ENCODE peak calls at places on chromosomes 2 and 18, in ten cellular contexts. One of them, this sample, is unnamed.
A peak's percentile ranks its signal among the peaks of the same experiment; 100 is the strongest.

GRCh38 chr2:19738707-19739106 is 163.1 kb downstream of the TTC32 start:
- DNase-seq in left ventricle myocardium superior: peak; percentile 71
- DNase-seq in fibroblast of pulmonary artery: peak; percentile 34
- DNase-seq in CMK: no peak
- DNase-seq in cardiac fibroblast: peak; percentile 68
- DNase-seq in nephron progenitor cell: no peak
- DNase-seq in neural crest cell: no peak
- DNase-seq in T-helper 9 cell: no peak
- DNase-seq in tibial artery: peak; percentile 93
- DNase-seq in SK-N-SH: no peak
- DNase-seq in this sample: peak; percentile 15

GRCh38 chr2:184596819-184597411 is 1.4 kb upstream of the ZNF804A start:
- DNase-seq in T-helper 9 cell: no peak
- DNase-seq in tibial artery: no peak
- DNase-seq in neural crest cell: no peak
- DNase-seq in CMK: no peak
- DNase-seq in cardiac fibroblast: peak; percentile 44
- DNase-seq in fibroblast of pulmonary artery: peak; percentile 51
- DNase-seq in nephron progenitor cell: no peak
- DNase-seq in SK-N-SH: no peak
- DNase-seq in left ventricle myocardium superior: no peak
- DNase-seq in this sample: peak; percentile 38

GRCh38 chr2:133477614-133477990 is 90.7 kb downstream of the NCKAP5 start:
- DNase-seq in neural crest cell: no peak
- DNase-seq in fibroblast of pulmonary artery: no peak
- DNase-seq in left ventricle myocardium superior: no peak
- DNase-seq in tibial artery: no peak
- DNase-seq in CMK: no peak
- DNase-seq in nephron progenitor cell: no peak
- DNase-seq in cardiac fibroblast: peak; percentile 51
- DNase-seq in T-helper 9 cell: no peak
- DNase-seq in SK-N-SH: no peak
- DNase-seq in this sample: peak; percentile 40

GRCh38 chr2:55093381-55093780 is 43.1 kb upstream of the RTN4 start:
- DNase-seq in cardiac fibroblast: peak; percentile 84
- DNase-seq in nephron progenitor cell: no peak
- DNase-seq in CMK: no peak
- DNase-seq in left ventricle myocardium superior: no peak
- DNase-seq in neural crest cell: no peak
- DNase-seq in fibroblast of pulmonary artery: peak; percentile 82
- DNase-seq in T-helper 9 cell: no peak
- DNase-seq in tibial artery: no peak
- DNase-seq in SK-N-SH: no peak
- DNase-seq in this sample: peak; percentile 68

GRCh38 chr2:96533292-96534073 is 3.1 kb upstream of the ARID5A start:
- DNase-seq in neural crest cell: no peak
- DNase-seq in nephron progenitor cell: no peak
- DNase-seq in cardiac fibroblast: peak; percentile 80
- DNase-seq in SK-N-SH: no peak
- DNase-seq in tibial artery: peak; percentile 98
- DNase-seq in CMK: no peak
- DNase-seq in T-helper 9 cell: no peak
- DNase-seq in fibroblast of pulmonary artery: peak; percentile 84
- DNase-seq in left ventricle myocardium superior: peak; percentile 86
- DNase-seq in this sample: no peak

GRCh38 chr2:240995041-240995960 is 3.1 kb upstream of the SNED1 start:
- DNase-seq in T-helper 9 cell: no peak
- DNase-seq in fibroblast of pulmonary artery: no peak
- DNase-seq in cardiac fibroblast: no peak
- DNase-seq in SK-N-SH: no peak
- DNase-seq in neural crest cell: no peak
- DNase-seq in left ventricle myocardium superior: no peak
- DNase-seq in nephron progenitor cell: no peak
- DNase-seq in tibial artery: peak; percentile 69
- DNase-seq in CMK: no peak
- DNase-seq in this sample: no peak

GRCh38 chr2:173077506-173078177 is 2.0 kb downstream of the MAP3K20 start:
- DNase-seq in tibial artery: no peak
- DNase-seq in CMK: no peak
- DNase-seq in fibroblast of pulmonary artery: peak; percentile 63
- DNase-seq in cardiac fibroblast: peak; percentile 68
- DNase-seq in T-helper 9 cell: no peak
- DNase-seq in SK-N-SH: no peak
- DNase-seq in left ventricle myocardium superior: no peak
- DNase-seq in nephron progenitor cell: no peak
- DNase-seq in neural crest cell: no peak
- DNase-seq in this sample: no peak

GRCh38 chr2:109318150-109318948 is 189.3 kb downstream of the SH3RF3 start:
- DNase-seq in neural crest cell: no peak
- DNase-seq in fibroblast of pulmonary artery: peak; percentile 96
- DNase-seq in nephron progenitor cell: peak; percentile 60
- DNase-seq in SK-N-SH: peak; percentile 82
- DNase-seq in CMK: no peak
- DNase-seq in tibial artery: peak; percentile 89
- DNase-seq in T-helper 9 cell: no peak
- DNase-seq in cardiac fibroblast: peak; percentile 97
- DNase-seq in left ventricle myocardium superior: peak; percentile 91
- DNase-seq in this sample: peak; percentile 92

GRCh38 chr2:127573298-127573697 is 37.8 kb downstream of the MYO7B start:
- DNase-seq in fibroblast of pulmonary artery: no peak
- DNase-seq in CMK: no peak
- DNase-seq in cardiac fibroblast: no peak
- DNase-seq in nephron progenitor cell: no peak
- DNase-seq in T-helper 9 cell: no peak
- DNase-seq in SK-N-SH: no peak
- DNase-seq in left ventricle myocardium superior: no peak
- DNase-seq in tibial artery: peak; percentile 33
- DNase-seq in neural crest cell: no peak
- DNase-seq in this sample: no peak

GRCh38 chr2:143128681-143129580 is at the start of gene ARHGAP15:
- DNase-seq in CMK: peak; percentile 47
- DNase-seq in neural crest cell: no peak
- DNase-seq in SK-N-SH: no peak
- DNase-seq in left ventricle myocardium superior: no peak
- DNase-seq in cardiac fibroblast: no peak
- DNase-seq in nephron progenitor cell: no peak
- DNase-seq in tibial artery: no peak
- DNase-seq in fibroblast of pulmonary artery: no peak
- DNase-seq in T-helper 9 cell: peak; percentile 45
- DNase-seq in this sample: no peak

GRCh38 chr2:157536815-157537214 is 91.8 kb downstream of the ACVR1C start:
- DNase-seq in left ventricle myocardium superior: no peak
- DNase-seq in SK-N-SH: no peak
- DNase-seq in CMK: no peak
- DNase-seq in tibial artery: no peak
- DNase-seq in fibroblast of pulmonary artery: no peak
- DNase-seq in T-helper 9 cell: no peak
- DNase-seq in nephron progenitor cell: no peak
- DNase-seq in cardiac fibroblast: no peak
- DNase-seq in neural crest cell: no peak
- DNase-seq in this sample: no peak

GRCh38 chr2:73008261-73009159 is 63.0 kb downstream of the SFXN5 start:
- DNase-seq in left ventricle myocardium superior: no peak
- DNase-seq in CMK: no peak
- DNase-seq in nephron progenitor cell: no peak
- DNase-seq in T-helper 9 cell: no peak
- DNase-seq in cardiac fibroblast: no peak
- DNase-seq in fibroblast of pulmonary artery: no peak
- DNase-seq in neural crest cell: no peak
- DNase-seq in tibial artery: peak; percentile 15
- DNase-seq in SK-N-SH: no peak
- DNase-seq in this sample: no peak

GRCh38 chr18:35029103-35029502 is 12.1 kb upstream of the MAPRE2 start:
- DNase-seq in T-helper 9 cell: no peak
- DNase-seq in left ventricle myocardium superior: peak; percentile 36
- DNase-seq in neural crest cell: no peak
- DNase-seq in fibroblast of pulmonary artery: peak; percentile 53
- DNase-seq in cardiac fibroblast: peak; percentile 79
- DNase-seq in CMK: no peak
- DNase-seq in tibial artery: no peak
- DNase-seq in nephron progenitor cell: no peak
- DNase-seq in SK-N-SH: no peak
- DNase-seq in this sample: peak; percentile 62

GRCh38 chr2:111134082-111134481 is 13.4 kb downstream of the BCL2L11 start:
- DNase-seq in CMK: no peak
- DNase-seq in left ventricle myocardium superior: no peak
- DNase-seq in nephron progenitor cell: no peak
- DNase-seq in T-helper 9 cell: no peak
- DNase-seq in cardiac fibroblast: no peak
- DNase-seq in neural crest cell: no peak
- DNase-seq in SK-N-SH: no peak
- DNase-seq in fibroblast of pulmonary artery: no peak
- DNase-seq in tibial artery: no peak
- DNase-seq in this sample: no peak

GRCh38 chr2:45457211-45457945 is 153.7 kb downstream of the SRBD1 start:
- DNase-seq in SK-N-SH: no peak
- DNase-seq in fibroblast of pulmonary artery: no peak
- DNase-seq in neural crest cell: no peak
- DNase-seq in CMK: no peak
- DNase-seq in tibial artery: no peak
- DNase-seq in T-helper 9 cell: no peak
- DNase-seq in cardiac fibroblast: no peak
- DNase-seq in left ventricle myocardium superior: no peak
- DNase-seq in nephron progenitor cell: no peak
- DNase-seq in this sample: no peak

GRCh38 chr18:50441518-50441917 is 66.7 kb downstream of the SKA1 start:
- DNase-seq in left ventricle myocardium superior: no peak
- DNase-seq in nephron progenitor cell: no peak
- DNase-seq in SK-N-SH: no peak
- DNase-seq in neural crest cell: no peak
- DNase-seq in T-helper 9 cell: no peak
- DNase-seq in CMK: no peak
- DNase-seq in cardiac fibroblast: peak; percentile 9
- DNase-seq in tibial artery: no peak
- DNase-seq in fibroblast of pulmonary artery: peak; percentile 30
- DNase-seq in this sample: no peak

GRCh38 chr2:228768818-228769217 is 502.3 kb downstream of the PID1 start:
- DNase-seq in neural crest cell: no peak
- DNase-seq in fibroblast of pulmonary artery: peak; percentile 85
- DNase-seq in left ventricle myocardium superior: no peak
- DNase-seq in cardiac fibroblast: peak; percentile 92
- DNase-seq in SK-N-SH: no peak
- DNase-seq in nephron progenitor cell: no peak
- DNase-seq in tibial artery: no peak
- DNase-seq in T-helper 9 cell: no peak
- DNase-seq in CMK: no peak
- DNase-seq in this sample: peak; percentile 76

GRCh38 chr2:74292752-74293151 is 50.5 kb downstream of the SLC4A5 start:
- DNase-seq in tibial artery: no peak
- DNase-seq in nephron progenitor cell: no peak
- DNase-seq in fibroblast of pulmonary artery: no peak
- DNase-seq in neural crest cell: no peak
- DNase-seq in left ventricle myocardium superior: no peak
- DNase-seq in cardiac fibroblast: no peak
- DNase-seq in CMK: no peak
- DNase-seq in T-helper 9 cell: no peak
- DNase-seq in SK-N-SH: no peak
- DNase-seq in this sample: peak; percentile 28

GRCh38 chr2:162390801-162391200 is 46.9 kb downstream of the GCA start:
- DNase-seq in fibroblast of pulmonary artery: no peak
- DNase-seq in cardiac fibroblast: no peak
- DNase-seq in SK-N-SH: no peak
- DNase-seq in neural crest cell: no peak
- DNase-seq in left ventricle myocardium superior: no peak
- DNase-seq in nephron progenitor cell: no peak
- DNase-seq in tibial artery: no peak
- DNase-seq in T-helper 9 cell: no peak
- DNase-seq in CMK: no peak
- DNase-seq in this sample: no peak

GRCh38 chr2:230269715-230270114 is 44.2 kb downstream of the SP140 start:
- DNase-seq in left ventricle myocardium superior: no peak
- DNase-seq in fibroblast of pulmonary artery: no peak
- DNase-seq in tibial artery: no peak
- DNase-seq in nephron progenitor cell: no peak
- DNase-seq in T-helper 9 cell: no peak
- DNase-seq in neural crest cell: no peak
- DNase-seq in SK-N-SH: no peak
- DNase-seq in cardiac fibroblast: no peak
- DNase-seq in CMK: no peak
- DNase-seq in this sample: no peak

GRCh38 chr2:164922119-164922518 is 33.2 kb downstream of the SLC38A11 start:
- DNase-seq in SK-N-SH: no peak
- DNase-seq in CMK: no peak
- DNase-seq in fibroblast of pulmonary artery: no peak
- DNase-seq in cardiac fibroblast: no peak
- DNase-seq in tibial artery: no peak
- DNase-seq in neural crest cell: no peak
- DNase-seq in nephron progenitor cell: no peak
- DNase-seq in left ventricle myocardium superior: no peak
- DNase-seq in T-helper 9 cell: no peak
- DNase-seq in this sample: peak; percentile 25

GRCh38 chr2:157443795-157444642 is at the start of gene CYTIP:
- DNase-seq in neural crest cell: no peak
- DNase-seq in SK-N-SH: no peak
- DNase-seq in nephron progenitor cell: no peak
- DNase-seq in CMK: no peak
- DNase-seq in cardiac fibroblast: no peak
- DNase-seq in T-helper 9 cell: no peak
- DNase-seq in tibial artery: no peak
- DNase-seq in left ventricle myocardium superior: peak; percentile 24
- DNase-seq in fibroblast of pulmonary artery: no peak
- DNase-seq in this sample: no peak

GRCh38 chr2:71534201-71534600 is 80.8 kb downstream of the DYSF start:
- DNase-seq in CMK: no peak
- DNase-seq in fibroblast of pulmonary artery: no peak
- DNase-seq in left ventricle myocardium superior: no peak
- DNase-seq in nephron progenitor cell: no peak
- DNase-seq in SK-N-SH: no peak
- DNase-seq in tibial artery: peak; percentile 7
- DNase-seq in neural crest cell: no peak
- DNase-seq in cardiac fibroblast: no peak
- DNase-seq in T-helper 9 cell: no peak
- DNase-seq in this sample: no peak

GRCh38 chr2:174078275-174078674 is 113.1 kb upstream of the SP3 start:
- DNase-seq in SK-N-SH: no peak
- DNase-seq in T-helper 9 cell: no peak
- DNase-seq in neural crest cell: no peak
- DNase-seq in CMK: no peak
- DNase-seq in nephron progenitor cell: no peak
- DNase-seq in tibial artery: no peak
- DNase-seq in fibroblast of pulmonary artery: peak; percentile 40
- DNase-seq in left ventricle myocardium superior: no peak
- DNase-seq in cardiac fibroblast: peak; percentile 27
- DNase-seq in this sample: no peak

GRCh38 chr2:126658910-126659613 is 3.1 kb downstream of the GYPC start:
- DNase-seq in T-helper 9 cell: no peak
- DNase-seq in left ventricle myocardium superior: peak; percentile 82
- DNase-seq in neural crest cell: no peak
- DNase-seq in tibial artery: peak; percentile 87
- DNase-seq in fibroblast of pulmonary artery: peak; percentile 86
- DNase-seq in SK-N-SH: no peak
- DNase-seq in nephron progenitor cell: no peak
- DNase-seq in cardiac fibroblast: peak; percentile 75
- DNase-seq in CMK: no peak
- DNase-seq in this sample: peak; percentile 56

GRCh38 chr2:111975053-111975552 is 76.7 kb downstream of the MERTK start:
- DNase-seq in neural crest cell: no peak
- DNase-seq in SK-N-SH: no peak
- DNase-seq in left ventricle myocardium superior: no peak
- DNase-seq in tibial artery: peak; percentile 75
- DNase-seq in CMK: no peak
- DNase-seq in cardiac fibroblast: peak; percentile 91
- DNase-seq in T-helper 9 cell: no peak
- DNase-seq in nephron progenitor cell: no peak
- DNase-seq in fibroblast of pulmonary artery: peak; percentile 64
- DNase-seq in this sample: peak; percentile 89

GRCh38 chr18:56312554-56312953 is 325.8 kb downstream of the TXNL1 start:
- DNase-seq in cardiac fibroblast: no peak
- DNase-seq in neural crest cell: no peak
- DNase-seq in left ventricle myocardium superior: no peak
- DNase-seq in T-helper 9 cell: no peak
- DNase-seq in SK-N-SH: no peak
- DNase-seq in CMK: no peak
- DNase-seq in fibroblast of pulmonary artery: no peak
- DNase-seq in nephron progenitor cell: no peak
- DNase-seq in tibial artery: no peak
- DNase-seq in this sample: no peak

GRCh38 chr2:103285354-103285753 is 523.5 kb downstream of the TMEM182 start:
- DNase-seq in left ventricle myocardium superior: no peak
- DNase-seq in cardiac fibroblast: no peak
- DNase-seq in T-helper 9 cell: no peak
- DNase-seq in nephron progenitor cell: no peak
- DNase-seq in neural crest cell: no peak
- DNase-seq in SK-N-SH: no peak
- DNase-seq in fibroblast of pulmonary artery: no peak
- DNase-seq in CMK: no peak
- DNase-seq in tibial artery: no peak
- DNase-seq in this sample: no peak

This sample was measured in brain microvascular endothelial cell.